ENCODE peak calls at places on chromosomes 3 and 15, in seven cellular contexts. F is CD4-positive, alpha-beta T cell; K is cardiac muscle cell; D is IMR-90; G is body of pancreas; H is pancreas; W is AG04450. V is an unnamed sample. For H3K27me3, the result is how much of the 10 kb centered on the place peaks cover.

GRCh38 chr3:48440590-48440958 is 517 bp downstream of the TMA7 start:
- DNase-seq in D (no peak), F (no peak), G (no peak), W (no peak), K (peak), H (no peak), V (no peak)

GRCh38 chr3:187571701-187572100 is 98.5 kb downstream of the SST start:
- DNase-seq in F (no peak), K (peak), H (no peak), D (no peak), G (no peak), W (no peak), V (no peak)

GRCh38 chr15:48046813-48047483 is 73.8 kb upstream of the SLC24A5 start:
- DNase-seq in G (no peak), F (no peak), W (no peak), K (no peak), H (no peak), D (no peak), V (no peak)

GRCh38 chr3:9008550-9009255 is 45.4 kb upstream of the RAD18 start:
- DNase-seq in H (no peak), F (no peak), K (no peak), D (no peak), G (no peak), W (no peak), V (no peak)

GRCh38 chr3:116863270-116863770 is 153.7 kb downstream of the TUSC7 start:
- DNase-seq in D (peak), K (no peak), G (no peak), W (no peak), H (no peak), F (no peak), V (no peak)

GRCh38 chr3:35832140-35832571 is 192.8 kb downstream of the ARPP21 start:
- DNase-seq in H (no peak), K (no peak), F (no peak), W (no peak), G (peak), D (no peak), V (no peak)

GRCh38 chr15:74222231-74222511 is 14.0 kb upstream of the CCDC33 start:
- DNase-seq in F (no peak), G (no peak), K (no peak), W (no peak), H (no peak), D (no peak), V (no peak)

GRCh38 chr15:80590772-80591355 is 104.2 kb upstream of the ABHD17C start:
- DNase-seq in F (no peak), H (no peak), W (no peak), K (no peak), G (no peak), D (no peak), V (no peak)

GRCh38 chr15:29862271-29862670 is 40.0 kb upstream of the TJP1 start:
- DNase-seq in H (no peak), K (no peak), G (no peak), W (no peak), D (peak), F (no peak), V (no peak)

GRCh38 chr15:92623435-92623834 is 32.1 kb downstream of the FAM174B start:
- DNase-seq in G (peak), F (no peak), W (no peak), K (no peak), D (no peak), H (peak), V (no peak)

GRCh38 chr15:69863446-69863845 is 234.3 kb downstream of the TLE3 start:
- DNase-seq in H (no peak), G (no peak), W (no peak), K (no peak), F (no peak), D (no peak), V (no peak)

GRCh38 chr3:53880396-53881345 is 1.3 kb downstream of the ACTR8 start:
- DNase-seq in W (no peak), K (peak), G (no peak), H (no peak), F (no peak), D (peak), V (no peak)

GRCh38 chr3:165954171-165954570 is 116.9 kb upstream of the BCHE start:
- DNase-seq in H (no peak), G (no peak), K (no peak), D (no peak), F (no peak), W (no peak), V (no peak)

GRCh38 chr15:78790027-78790426 is 21.2 kb downstream of the ADAMTS7 start:
- DNase-seq in F (no peak), W (no peak), H (no peak), K (peak), D (no peak), G (no peak), V (no peak)

GRCh38 chr3:71776543-71776942 is 8.4 kb downstream of the PROK2 start:
- DNase-seq in G (no peak), F (no peak), H (no peak), K (no peak), W (no peak), D (no peak), V (no peak)

GRCh38 chr3:195697582-195698324 is 23.0 kb upstream of the MUC20 start:
- DNase-seq in K (no peak), D (peak), G (no peak), H (no peak), W (peak), F (no peak), V (no peak)

GRCh38 chr15:50249704-50250103 is 15.8 kb downstream of the HDC start:
- DNase-seq in G (no peak), F (no peak), H (no peak), K (no peak), W (no peak), D (no peak), V (no peak)

GRCh38 chr3:71710906-71711494 is 14.2 kb downstream of the EIF4E3 start:
- DNase-seq in G (no peak), D (peak), F (no peak), W (no peak), K (peak), H (no peak), V (no peak)

GRCh38 chr3:104359546-104359945 is 1007.2 kb upstream of the ALCAM start:
- DNase-seq in F (no peak), K (peak), H (no peak), G (no peak), D (peak), W (peak), V (no peak)

GRCh38 chr3:138941259-138941885 is 5.6 kb downstream of the FOXL2 start:
- DNase-seq in D (peak), F (no peak), W (peak), K (peak), H (peak), G (peak), V (no peak)

DNA sequence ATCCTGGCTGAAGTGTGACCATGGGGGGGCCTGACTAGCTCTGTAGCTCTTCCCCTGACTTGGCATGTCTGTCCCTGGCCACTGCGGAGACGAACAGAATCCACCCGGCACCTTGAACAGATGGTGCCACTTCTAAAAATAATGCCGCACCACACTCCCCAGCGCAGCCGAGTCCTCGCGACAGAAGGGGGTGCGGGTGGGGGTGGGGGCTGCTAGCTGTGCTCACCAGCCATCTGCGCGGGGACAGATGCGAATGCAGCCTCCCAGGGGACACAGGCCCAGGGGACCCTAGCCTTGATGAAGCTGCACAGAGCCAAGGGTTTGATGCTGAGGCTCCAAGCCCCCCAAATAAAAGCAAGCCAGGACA is 41.3 kb downstream of the ATP2B2 start:
- DNase-seq in H (no peak), D (no peak), F (no peak), K (no peak), G (no peak), W (no peak), V (peak)
- H3K27ac ChIP-seq in H (no peak), D (no peak), F (no peak), K (no peak), G (no peak), W (no peak), V (peak)

DNA sequence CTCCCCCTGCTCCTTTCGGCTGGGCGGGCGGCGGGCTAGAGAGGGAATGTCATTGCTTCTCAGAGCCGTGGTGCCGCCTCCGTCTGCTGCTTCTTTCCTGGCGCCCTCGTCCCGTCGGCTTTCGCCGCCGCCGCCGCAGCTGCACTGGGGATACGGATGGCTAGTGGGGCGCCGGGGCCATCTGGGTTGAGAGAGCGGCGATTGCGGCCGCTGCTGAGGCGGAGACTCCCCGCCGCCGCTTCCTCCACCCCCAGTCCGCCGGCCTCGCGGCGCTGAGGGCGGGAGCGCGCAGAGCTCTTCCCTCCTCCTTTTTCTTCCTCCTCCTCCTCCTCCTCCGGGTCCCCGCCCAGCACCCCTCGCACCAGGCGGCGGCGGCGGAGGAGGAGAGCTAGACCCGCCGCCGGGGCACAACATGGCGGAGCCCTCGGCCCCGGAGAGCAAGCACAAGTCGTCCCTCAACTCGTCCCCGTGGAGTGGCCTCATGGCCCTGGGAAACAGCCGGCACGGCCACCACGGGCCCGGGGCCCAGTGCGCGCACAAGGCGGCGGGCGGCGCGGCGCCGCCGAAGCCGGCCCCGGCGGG is at the start of gene STT3B:
- DNase-seq in G (peak), W (peak), F (peak), K (peak), D (peak), H (no peak), V (no peak)
- TF ChIP-seq CTCF in G (no peak), W (no peak), F (no peak), K (no peak), D (no peak), H (no peak), V (peak)

DNA sequence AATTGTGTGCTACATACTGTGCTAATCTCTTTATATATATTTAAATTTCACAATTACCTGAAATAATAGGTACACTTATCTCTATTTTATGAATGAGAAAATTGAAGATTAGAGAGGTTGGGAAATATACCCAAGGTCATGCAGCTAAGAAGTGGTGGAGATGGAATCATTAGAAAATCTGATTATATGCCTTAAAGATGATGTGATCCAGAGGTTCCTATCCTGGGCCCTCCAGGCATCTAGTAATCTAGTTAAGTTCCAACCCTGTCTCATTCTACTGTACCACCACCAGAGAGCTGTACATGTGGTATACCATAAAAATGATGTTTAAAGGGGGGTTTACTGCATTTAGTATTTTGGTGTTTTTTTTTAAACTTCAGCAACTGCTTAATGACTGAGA is 40.7 kb downstream of the SYN2 start:
- DNase-seq in H (no peak), W (no peak), F (no peak), G (no peak), K (no peak), D (no peak), V (no peak)
- H3K27me3 ChIP-seq in H (under half), W (under half), F (under half), G (under half), K (under half), D (under half), V (under half)

DNA sequence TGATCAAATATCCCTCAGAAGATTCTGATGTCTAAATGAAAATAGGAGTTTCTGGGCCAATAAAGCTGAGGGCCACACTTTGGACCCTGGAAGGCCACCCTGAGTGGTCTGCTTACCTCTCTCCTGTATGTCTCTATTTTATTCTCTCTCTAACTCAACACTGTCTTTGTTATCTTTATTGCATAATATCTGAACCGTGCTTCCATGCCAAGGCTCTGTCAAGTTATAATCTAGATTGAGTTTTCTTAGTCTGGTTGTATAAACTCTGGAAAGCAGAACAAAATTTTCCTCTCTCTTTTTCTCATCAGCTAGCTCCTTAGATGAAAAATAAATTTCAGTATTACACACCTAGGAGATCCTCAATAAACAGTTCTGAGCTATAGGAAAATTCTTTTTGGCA is 36.2 kb upstream of the ACTL6A start:
- DNase-seq in W (no peak), H (no peak), F (no peak), K (no peak), G (no peak), D (peak), V (no peak)
- H3K27ac ChIP-seq in W (no peak), H (no peak), F (no peak), K (no peak), G (no peak), D (peak), V (no peak)